ENCODE peak calls at places on chromosomes 11 and 22, in eight cellular contexts. M, H, K, E, V, B, L and I are unnamed samples.
A peak's percentile ranks its signal among the peaks of the same experiment; 100 is the strongest.

GRCh38 chr11:124745835-124746620 is 6.0 kb downstream of the VSIG2 start:
- DNase-seq in K (no peak), V (no peak), B (no peak), E (peak; percentile 24), L (no peak), H (no peak), M (no peak), I (no peak)

GRCh38 chr22:21876486-21877176 is 9.2 kb upstream of the MAPK1 start:
- DNase-seq in M (no peak), V (no peak), K (peak; percentile 68), B (peak; percentile 38), E (no peak), L (peak; percentile 44), H (no peak), I (no peak)

GRCh38 chr11:79244175-79244804 is 196.5 kb downstream of the TENM4 start:
- DNase-seq in K (peak; percentile 97), H (no peak), E (peak; percentile 71), B (peak; percentile 84), M (no peak), L (peak; percentile 95), V (no peak), I (no peak)

GRCh38 chr11:102836290-102836875 is 7.0 kb downstream of the MMP3 start:
- DNase-seq in K (peak; percentile 78), E (no peak), M (no peak), L (peak; percentile 93), B (peak; percentile 65), H (no peak), V (no peak), I (no peak)

GRCh38 chr22:44486538-44486937 is 11.5 kb downstream of the RTL6 start:
- DNase-seq in K (peak; percentile 27), B (peak; percentile 39), H (no peak), L (peak; percentile 20), V (no peak), M (no peak), E (peak; percentile 32), I (no peak)

GRCh38 chr22:43110927-43111623 is 525 bp downstream of the BIK start:
- DNase-seq in M (no peak), B (no peak), H (no peak), L (no peak), E (no peak), K (no peak), V (no peak), I (no peak)

GRCh38 chr11:85627332-85627997 is at the start of gene DLG2:
- DNase-seq in L (peak; percentile 41), E (no peak), B (peak; percentile 12), H (no peak), K (peak; percentile 44), V (no peak), M (no peak), I (no peak)

GRCh38 chr11:122077459-122077858 is 38.6 kb downstream of the BLID start:
- DNase-seq in K (no peak), E (no peak), M (no peak), V (no peak), L (no peak), B (no peak), H (no peak), I (no peak)

GRCh38 chr11:76030973-76031590 is 175.2 kb downstream of the WNT11 start:
- DNase-seq in V (no peak), L (peak; percentile 29), M (no peak), K (no peak), E (peak; percentile 37), H (no peak), B (peak; percentile 47), I (no peak)

GRCh38 chr22:41822289-41823057 is 10.4 kb upstream of the SREBF2 start:
- DNase-seq in H (peak; percentile 62), L (peak; percentile 81), B (peak; percentile 61), M (peak; percentile 62), V (no peak), E (peak; percentile 62), K (peak; percentile 82), I (no peak)

GRCh38 chr11:11982975-11983374 is 25.5 kb downstream of the DKK3 start:
- DNase-seq in B (no peak), M (no peak), E (no peak), K (peak; percentile 75), H (no peak), V (no peak), L (peak; percentile 72), I (no peak)

GRCh38 chr11:101327908-101328307 is 198.3 kb upstream of the PGR start:
- DNase-seq in M (no peak), B (no peak), K (peak; percentile 8), L (no peak), E (no peak), V (no peak), H (no peak), I (no peak)

GRCh38 chr11:101326141-101326540 is 196.5 kb upstream of the PGR start:
- DNase-seq in E (no peak), M (no peak), B (no peak), K (no peak), V (no peak), H (no peak), L (no peak), I (no peak)

GRCh38 chr11:101321222-101321621 is 191.6 kb upstream of the PGR start:
- DNase-seq in E (no peak), M (no peak), H (no peak), B (no peak), L (no peak), V (no peak), K (no peak), I (no peak)

GRCh38 chr11:101323997-101324396 is 194.4 kb upstream of the PGR start:
- DNase-seq in V (no peak), E (peak; percentile 1), B (no peak), L (no peak), M (no peak), K (no peak), H (no peak), I (no peak)
- TF ChIP-seq CTCF in V (no peak), E (no peak), B (no peak), L (no peak), M (peak; percentile 33), K (no peak), H (no peak), I (no peak)

GRCh38 chr22:32422062-32422461 is 10.0 kb upstream of the RTCB start:
- DNase-seq in E (no peak), H (no peak), M (no peak), K (no peak), L (no peak), V (no peak), B (no peak), I (no peak)
- H3K4me3 ChIP-seq in E (no peak overlapping the region), H (no peak overlapping the region), M (no peak overlapping the region), K (no peak overlapping the region), L (no peak overlapping the region), V (no peak overlapping the region), B (no peak overlapping the region), I (no peak overlapping the region)

GRCh38 chr11:65572356-65573043 is at the start of gene FAM89B:
- DNase-seq in H (no peak), V (peak; percentile 96), L (peak; percentile 82), E (peak; percentile 82), M (no peak), B (peak; percentile 75), K (peak; percentile 77), I (peak; percentile 88)

GRCh38 chr11:65573391-65574146 is 1.2 kb downstream of the FAM89B start:
- DNase-seq in H (no peak), E (no peak), L (no peak), B (no peak), M (no peak), V (no peak), K (no peak), I (peak; percentile 32)

GRCh38 chr11:65569973-65570918 is at the start of gene ZNRD2:
- DNase-seq in B (peak; percentile 98), E (peak; percentile 99), M (peak; percentile 97), V (peak; percentile 99), K (peak; percentile 99), L (peak; percentile 99), H (peak; percentile 96), I (peak; percentile 92)

GRCh38 chr11:65571420-65571819 is 918 bp upstream of the FAM89B start:
- DNase-seq in E (no peak), L (no peak), V (no peak), B (no peak), K (no peak), M (no peak), H (no peak), I (no peak)

DNA sequence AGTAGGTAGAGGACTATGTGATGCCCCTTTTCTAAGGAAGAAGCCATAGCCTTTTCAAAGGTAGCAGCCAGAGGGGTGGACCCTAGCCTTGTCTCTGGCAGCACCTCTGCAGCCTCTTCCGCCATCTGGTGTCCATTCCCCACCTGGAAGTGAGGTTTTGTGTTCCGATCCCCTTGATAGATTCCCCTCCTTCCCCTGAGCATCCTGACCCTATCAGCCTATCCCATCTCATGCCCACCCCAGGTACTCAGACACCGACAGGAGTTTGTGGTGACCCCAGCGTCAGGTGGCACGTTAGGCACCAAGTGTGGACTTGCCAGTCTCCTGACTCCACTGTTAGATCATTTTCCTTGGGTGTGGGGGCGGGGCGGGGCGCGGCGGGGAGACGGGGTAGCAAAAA is 398 bp upstream of the FAM89B start:
- DNase-seq in M (no peak), V (no peak), H (no peak), B (no peak), K (peak; percentile 44), L (no peak), E (peak; percentile 79), I (no peak)
- H3K27ac ChIP-seq in M (peak overlapping the region; percentile 94), V (peak overlapping the region; percentile 98), H (no peak overlapping the region), B (no peak overlapping the region), K (peak overlapping the region; percentile 57), L (no peak overlapping the region), E (peak overlapping the region; percentile 80), I (peak overlapping the region; percentile 79)

GRCh38 chr11:63639195-63639832 is 25.1 kb upstream of the PLAAT3 start:
- DNase-seq in E (peak; percentile 26), K (peak; percentile 27), H (no peak), B (no peak), M (no peak), V (no peak), L (peak; percentile 15), I (no peak)

GRCh38 chr11:63635762-63636465 is 21.7 kb upstream of the PLAAT3 start:
- DNase-seq in L (peak; percentile 41), K (peak; percentile 63), B (peak; percentile 57), M (peak; percentile 28), V (no peak), E (peak; percentile 70), H (peak; percentile 47), I (no peak)

GRCh38 chr11:63643205-63643604 is 28.0 kb downstream of the ATL3 start:
- DNase-seq in H (no peak), E (no peak), K (no peak), L (no peak), M (no peak), B (no peak), V (no peak), I (no peak)

GRCh38 chr11:63641727-63642126 is 27.5 kb upstream of the PLAAT3 start:
- DNase-seq in L (peak; percentile 19), M (no peak), B (no peak), H (no peak), K (peak; percentile 10), V (no peak), E (no peak), I (no peak)
- TF ChIP-seq CTCF in L (peak; percentile 14), M (peak; percentile 35), B (no peak), H (peak; percentile 20), K (no peak), V (no peak), E (peak; percentile 24), I (no peak)